ENCODE peak calls at places on chromosomes 16 and 17, in ten cellular contexts. P, C, T, Y, G, Q, O, X, E and H are unnamed samples.

GRCh38 chr17:16211601-16212000 is 3.7 kb downstream of the NCOR1 start:
- DNase-seq in P (no peak), C (no peak), T (no peak), Y (no peak), G (no peak), Q (no peak), O (no peak), X (no peak), E (no peak), H (no peak)

GRCh38 chr16:287298-287811 is 4.4 kb downstream of the PDIA2 start:
- DNase-seq in P (no peak), C (no peak), T (no peak), Y (no peak), G (no peak), Q (no peak), O (no peak), X (no peak), E (peak), H (no peak)

GRCh38 chr17:78324391-78325075 is 35.3 kb downstream of the SOCS3 start:
- DNase-seq in P (no peak), C (peak), T (no peak), Y (peak), G (no peak), Q (peak), O (no peak), X (no peak), E (peak), H (no peak)

GRCh38 chr17:70642059-70642458 is 472.7 kb downstream of the KCNJ2 start:
- DNase-seq in P (peak), C (no peak), T (no peak), Y (no peak), G (no peak), Q (no peak), O (no peak), X (no peak), E (peak), H (no peak)

GRCh38 chr16:2237076-2237551 is 870 bp downstream of the DNASE1L2 start:
- DNase-seq in P (no peak), C (no peak), T (no peak), Y (no peak), G (no peak), Q (peak), O (no peak), X (no peak), E (no peak), H (no peak)

GRCh38 chr17:39408360-39408759 is 6.9 kb upstream of the FBXL20 start:
- DNase-seq in P (no peak), C (no peak), T (no peak), Y (no peak), G (no peak), Q (no peak), O (no peak), X (no peak), E (no peak), H (no peak)

GRCh38 chr16:30786115-30786935 is 680 bp downstream of the ZNF629 start:
- DNase-seq in P (peak), C (peak), T (no peak), Y (no peak), G (no peak), Q (peak), O (no peak), X (peak), E (no peak), H (peak)

GRCh38 chr17:80785477-80786178 is 206.0 kb upstream of the CHMP6 start:
- DNase-seq in P (no peak), C (no peak), T (no peak), Y (no peak), G (peak), Q (no peak), O (no peak), X (peak), E (no peak), H (no peak)

GRCh38 chr17:82006468-82007227 is 16.0 kb downstream of the CENPX start:
- DNase-seq in P (no peak), C (no peak), T (no peak), Y (no peak), G (no peak), Q (no peak), O (no peak), X (no peak), E (no peak), H (no peak)

GRCh38 chr16:13957197-13958078 is 37.5 kb downstream of the ERCC4 start:
- DNase-seq in P (peak), C (peak), T (no peak), Y (peak), G (no peak), Q (peak), O (no peak), X (peak), E (peak), H (peak)

GRCh38 chr17:43644081-43644480 is 17.6 kb downstream of the MEOX1 start:
- DNase-seq in P (no peak), C (no peak), T (no peak), Y (no peak), G (no peak), Q (no peak), O (no peak), X (no peak), E (no peak), H (no peak)

GRCh38 chr16:276360-277077 is 775 bp upstream of the RGS11 start:
- DNase-seq in P (no peak), C (no peak), T (no peak), Y (no peak), G (no peak), Q (no peak), O (no peak), X (no peak), E (no peak), H (no peak)

GRCh38 chr17:2700031-2700490 is 11.5 kb downstream of the CLUH start:
- DNase-seq in P (no peak), C (no peak), T (no peak), Y (no peak), G (no peak), Q (peak), O (no peak), X (no peak), E (no peak), H (no peak)

GRCh38 chr17:48816774-48817590 is at the start of gene TTLL6:
- DNase-seq in P (peak), C (peak), T (peak), Y (peak), G (peak), Q (peak), O (peak), X (peak), E (peak), H (no peak)

GRCh38 chr17:31803494-31804213 is 55.4 kb downstream of the COPRS start:
- DNase-seq in P (no peak), C (no peak), T (no peak), Y (no peak), G (no peak), Q (no peak), O (no peak), X (no peak), E (peak), H (no peak)

GRCh38 chr16:68700120-68700519 is 37.0 kb upstream of the CDH1 start:
- DNase-seq in P (no peak), C (no peak), T (no peak), Y (no peak), G (no peak), Q (no peak), O (no peak), X (no peak), E (no peak), H (no peak)